ENCODE peak calls at places on chromosome 1, in nine cellular contexts. One of them, this sample, is unnamed.
A peak's percentile ranks its signal among the peaks of the same experiment; 100 is the strongest.

GRCh38 chr1:230950404-230950803 is 28.3 kb downstream of the TTC13 start:
- DNase-seq in heart right ventricle: no peak
- DNase-seq in effector CD4-positive, alpha-beta T cell: no peak
- DNase-seq in effector memory CD4-positive, alpha-beta T cell: no peak
- DNase-seq in NCI-H1092 treated with DMSO at 0.1 percent for 48 hours: no peak
- DNase-seq in fibroblast of the conjunctiva: no peak
- DNase-seq in anterior cingulate cortex: no peak
- DNase-seq in stimulated activated effector memory CD8-positive, alpha-beta T cell treated with anti-CD3 and anti-CD28 coated beads, Interleukin-12 subunit alpha, Interleukin-12 subunit beta, amount 100 ng/mL, for 72 hours: no peak
- DNase-seq in tibial artery: no peak
- DNase-seq in this sample: no peak

GRCh38 chr1:38607526-38607925 is 252.0 kb downstream of the RRAGC start:
- DNase-seq in heart right ventricle: no peak
- DNase-seq in effector CD4-positive, alpha-beta T cell: no peak
- DNase-seq in effector memory CD4-positive, alpha-beta T cell: no peak
- DNase-seq in NCI-H1092 treated with DMSO at 0.1 percent for 48 hours: no peak
- DNase-seq in fibroblast of the conjunctiva: no peak
- DNase-seq in anterior cingulate cortex: no peak
- DNase-seq in stimulated activated effector memory CD8-positive, alpha-beta T cell treated with anti-CD3 and anti-CD28 coated beads, Interleukin-12 subunit alpha, Interleukin-12 subunit beta, amount 100 ng/mL, for 72 hours: no peak
- DNase-seq in tibial artery: no peak
- DNase-seq in this sample: no peak

GRCh38 chr1:152182942-152183341 is 23.9 kb upstream of the RPTN start:
- DNase-seq in heart right ventricle: no peak
- DNase-seq in effector CD4-positive, alpha-beta T cell: no peak
- DNase-seq in effector memory CD4-positive, alpha-beta T cell: no peak
- DNase-seq in NCI-H1092 treated with DMSO at 0.1 percent for 48 hours: no peak
- DNase-seq in fibroblast of the conjunctiva: peak; percentile 78
- DNase-seq in anterior cingulate cortex: no peak
- DNase-seq in stimulated activated effector memory CD8-positive, alpha-beta T cell treated with anti-CD3 and anti-CD28 coated beads, Interleukin-12 subunit alpha, Interleukin-12 subunit beta, amount 100 ng/mL, for 72 hours: no peak
- DNase-seq in tibial artery: no peak
- DNase-seq in this sample: no peak

GRCh38 chr1:112298558-112298957 is 97.5 kb upstream of the CTTNBP2NL start:
- DNase-seq in heart right ventricle: no peak
- DNase-seq in effector CD4-positive, alpha-beta T cell: no peak
- DNase-seq in effector memory CD4-positive, alpha-beta T cell: no peak
- DNase-seq in NCI-H1092 treated with DMSO at 0.1 percent for 48 hours: peak; percentile 43
- DNase-seq in fibroblast of the conjunctiva: peak; percentile 33
- DNase-seq in anterior cingulate cortex: no peak
- DNase-seq in stimulated activated effector memory CD8-positive, alpha-beta T cell treated with anti-CD3 and anti-CD28 coated beads, Interleukin-12 subunit alpha, Interleukin-12 subunit beta, amount 100 ng/mL, for 72 hours: no peak
- DNase-seq in tibial artery: no peak
- DNase-seq in this sample: no peak

GRCh38 chr1:16178596-16179497 is 23.0 kb upstream of the EPHA2 start:
- DNase-seq in heart right ventricle: no peak
- DNase-seq in effector CD4-positive, alpha-beta T cell: no peak
- DNase-seq in effector memory CD4-positive, alpha-beta T cell: no peak
- DNase-seq in NCI-H1092 treated with DMSO at 0.1 percent for 48 hours: no peak
- DNase-seq in fibroblast of the conjunctiva: no peak
- DNase-seq in anterior cingulate cortex: no peak
- DNase-seq in stimulated activated effector memory CD8-positive, alpha-beta T cell treated with anti-CD3 and anti-CD28 coated beads, Interleukin-12 subunit alpha, Interleukin-12 subunit beta, amount 100 ng/mL, for 72 hours: no peak
- DNase-seq in tibial artery: no peak
- DNase-seq in this sample: no peak

GRCh38 chr1:64623750-64624445 is 121.0 kb upstream of the RAVER2 start:
- DNase-seq in heart right ventricle: no peak
- DNase-seq in effector CD4-positive, alpha-beta T cell: no peak
- DNase-seq in effector memory CD4-positive, alpha-beta T cell: no peak
- DNase-seq in NCI-H1092 treated with DMSO at 0.1 percent for 48 hours: peak; percentile 50
- DNase-seq in fibroblast of the conjunctiva: no peak
- DNase-seq in anterior cingulate cortex: no peak
- DNase-seq in stimulated activated effector memory CD8-positive, alpha-beta T cell treated with anti-CD3 and anti-CD28 coated beads, Interleukin-12 subunit alpha, Interleukin-12 subunit beta, amount 100 ng/mL, for 72 hours: no peak
- DNase-seq in tibial artery: no peak
- DNase-seq in this sample: no peak

GRCh38 chr1:173489149-173489600 is 12.0 kb downstream of the PRDX6 start:
- DNase-seq in heart right ventricle: no peak
- DNase-seq in effector CD4-positive, alpha-beta T cell: no peak
- DNase-seq in effector memory CD4-positive, alpha-beta T cell: no peak
- DNase-seq in NCI-H1092 treated with DMSO at 0.1 percent for 48 hours: no peak
- DNase-seq in fibroblast of the conjunctiva: no peak
- DNase-seq in anterior cingulate cortex: no peak
- DNase-seq in stimulated activated effector memory CD8-positive, alpha-beta T cell treated with anti-CD3 and anti-CD28 coated beads, Interleukin-12 subunit alpha, Interleukin-12 subunit beta, amount 100 ng/mL, for 72 hours: no peak
- DNase-seq in tibial artery: no peak
- DNase-seq in this sample: no peak

GRCh38 chr1:14468751-14469150 is 129.7 kb upstream of the KAZN start:
- DNase-seq in heart right ventricle: no peak
- DNase-seq in effector CD4-positive, alpha-beta T cell: no peak
- DNase-seq in effector memory CD4-positive, alpha-beta T cell: no peak
- DNase-seq in NCI-H1092 treated with DMSO at 0.1 percent for 48 hours: no peak
- DNase-seq in fibroblast of the conjunctiva: no peak
- DNase-seq in anterior cingulate cortex: no peak
- DNase-seq in stimulated activated effector memory CD8-positive, alpha-beta T cell treated with anti-CD3 and anti-CD28 coated beads, Interleukin-12 subunit alpha, Interleukin-12 subunit beta, amount 100 ng/mL, for 72 hours: no peak
- DNase-seq in tibial artery: no peak
- DNase-seq in this sample: no peak

GRCh38 chr1:243428084-243428483 is 172.2 kb downstream of the SDCCAG8 start:
- DNase-seq in heart right ventricle: no peak
- DNase-seq in effector CD4-positive, alpha-beta T cell: no peak
- DNase-seq in effector memory CD4-positive, alpha-beta T cell: no peak
- DNase-seq in NCI-H1092 treated with DMSO at 0.1 percent for 48 hours: no peak
- DNase-seq in fibroblast of the conjunctiva: no peak
- DNase-seq in anterior cingulate cortex: no peak
- DNase-seq in stimulated activated effector memory CD8-positive, alpha-beta T cell treated with anti-CD3 and anti-CD28 coated beads, Interleukin-12 subunit alpha, Interleukin-12 subunit beta, amount 100 ng/mL, for 72 hours: no peak
- DNase-seq in tibial artery: no peak
- DNase-seq in this sample: no peak

GRCh38 chr1:152442765-152443164 is 28.7 kb upstream of the CRNN start:
- DNase-seq in heart right ventricle: no peak
- DNase-seq in effector CD4-positive, alpha-beta T cell: no peak
- DNase-seq in effector memory CD4-positive, alpha-beta T cell: no peak
- DNase-seq in NCI-H1092 treated with DMSO at 0.1 percent for 48 hours: no peak
- DNase-seq in fibroblast of the conjunctiva: no peak
- DNase-seq in anterior cingulate cortex: no peak
- DNase-seq in stimulated activated effector memory CD8-positive, alpha-beta T cell treated with anti-CD3 and anti-CD28 coated beads, Interleukin-12 subunit alpha, Interleukin-12 subunit beta, amount 100 ng/mL, for 72 hours: no peak
- DNase-seq in tibial artery: no peak
- DNase-seq in this sample: peak; percentile 81

GRCh38 chr1:46464013-46464548 is 25.6 kb upstream of the DMBX1 start:
- DNase-seq in heart right ventricle: no peak
- DNase-seq in effector CD4-positive, alpha-beta T cell: no peak
- DNase-seq in effector memory CD4-positive, alpha-beta T cell: no peak
- DNase-seq in NCI-H1092 treated with DMSO at 0.1 percent for 48 hours: no peak
- DNase-seq in fibroblast of the conjunctiva: no peak
- DNase-seq in anterior cingulate cortex: no peak
- DNase-seq in stimulated activated effector memory CD8-positive, alpha-beta T cell treated with anti-CD3 and anti-CD28 coated beads, Interleukin-12 subunit alpha, Interleukin-12 subunit beta, amount 100 ng/mL, for 72 hours: no peak
- DNase-seq in tibial artery: no peak
- DNase-seq in this sample: no peak

GRCh38 chr1:43935711-43936427 is 2.3 kb downstream of the ARTN start:
- DNase-seq in heart right ventricle: no peak
- DNase-seq in effector CD4-positive, alpha-beta T cell: no peak
- DNase-seq in effector memory CD4-positive, alpha-beta T cell: no peak
- DNase-seq in NCI-H1092 treated with DMSO at 0.1 percent for 48 hours: no peak
- DNase-seq in fibroblast of the conjunctiva: no peak
- DNase-seq in anterior cingulate cortex: no peak
- DNase-seq in stimulated activated effector memory CD8-positive, alpha-beta T cell treated with anti-CD3 and anti-CD28 coated beads, Interleukin-12 subunit alpha, Interleukin-12 subunit beta, amount 100 ng/mL, for 72 hours: no peak
- DNase-seq in tibial artery: no peak
- DNase-seq in this sample: peak; percentile 70